ENCODE peak calls at places on chromosomes 16 and 17, in eight cellular contexts. F is GM06990, W is aorta, P is NCI-H446, R is endothelial cell, X is COR-L47, M is right cardiac atrium, Y is fibroblast of gingiva. B is an unnamed sample.
A peak's percentile ranks its signal among the peaks of the same experiment; 100 is the strongest.

GRCh38 chr17:42686520-42687137 is 4.3 kb downstream of the CNTNAP1 start:
- DNase-seq in X (no peak), F (no peak), W (no peak), Y (no peak), P (no peak), R (no peak), M (no peak), B (no peak)

GRCh38 chr16:21218135-21218534 is 6.8 kb upstream of the ZP2 start:
- DNase-seq in P (no peak), F (no peak), R (no peak), W (no peak), M (no peak), Y (no peak), X (no peak), B (no peak)

GRCh38 chr17:73831699-73832098 is 187.5 kb upstream of the SDK2 start:
- DNase-seq in R (no peak), X (no peak), W (peak; percentile 33), P (no peak), Y (no peak), F (no peak), M (no peak), B (no peak)

GRCh38 chr17:9329251-9329921 is 246.2 kb downstream of the STX8 start:
- DNase-seq in M (no peak), Y (no peak), W (no peak), R (no peak), F (no peak), P (no peak), X (no peak), B (no peak)

GRCh38 chr16:59355704-59356103 is 621.6 kb upstream of the GOT2 start:
- DNase-seq in W (no peak), F (no peak), X (no peak), Y (no peak), P (no peak), R (no peak), M (no peak), B (no peak)

GRCh38 chr17:47802341-47803022 is 19.1 kb downstream of the OSBPL7 start:
- DNase-seq in Y (no peak), R (peak; percentile 59), P (peak; percentile 41), W (no peak), X (peak; percentile 82), M (no peak), F (no peak), B (peak; percentile 84)

GRCh38 chr17:48472485-48473281 is 42.7 kb upstream of the SKAP1 start:
- DNase-seq in W (no peak), P (no peak), X (peak; percentile 54), Y (no peak), R (no peak), F (peak; percentile 20), M (no peak), B (no peak)

GRCh38 chr17:5226940-5227878 is 7.5 kb downstream of the SCIMP start:
- DNase-seq in X (no peak), F (peak; percentile 83), R (no peak), M (no peak), W (no peak), P (no peak), Y (no peak), B (peak; percentile 42)

GRCh38 chr16:473046-474043 is 47.9 kb downstream of the RAB11FIP3 start:
- DNase-seq in Y (peak; percentile 64), R (no peak), P (no peak), W (no peak), X (no peak), F (no peak), M (no peak), B (no peak)

GRCh38 chr16:17273142-17273561 is 197.6 kb downstream of the XYLT1 start:
- DNase-seq in P (no peak), W (no peak), F (no peak), M (no peak), R (no peak), X (no peak), Y (peak; percentile 48), B (peak; percentile 52)

GRCh38 chr16:13041180-13041579 is 139.8 kb downstream of the SHISA9 start:
- DNase-seq in Y (no peak), W (no peak), F (no peak), X (no peak), P (no peak), M (no peak), R (no peak), B (no peak)

GRCh38 chr16:14011006-14011405 is 60.1 kb upstream of the MRTFB start:
- DNase-seq in F (no peak), R (no peak), Y (no peak), P (no peak), M (no peak), W (no peak), X (no peak), B (no peak)

GRCh38 chr16:22183901-22184614 is 21.8 kb downstream of the SDR42E2 start:
- DNase-seq in Y (no peak), P (no peak), M (no peak), X (no peak), W (peak; percentile 55), F (no peak), R (no peak), B (no peak)

GRCh38 chr16:10964891-10965326 is 20.5 kb downstream of the CLEC16A start:
- DNase-seq in R (no peak), F (peak; percentile 62), X (no peak), P (no peak), Y (no peak), W (no peak), M (no peak), B (peak; percentile 61)

GRCh38 chr17:28883967-28884702 is 13.4 kb downstream of the FLOT2 start:
- DNase-seq in P (no peak), W (no peak), M (no peak), R (no peak), Y (no peak), F (no peak), X (no peak), B (no peak)

GRCh38 chr16:48367443-48368049 is 17.7 kb downstream of the SIAH1 start:
- DNase-seq in Y (no peak), F (no peak), W (no peak), X (no peak), P (no peak), R (no peak), M (no peak), B (no peak)

GRCh38 chr16:65185379-65185778 is 63.5 kb upstream of the CDH11 start:
- DNase-seq in Y (no peak), W (no peak), F (no peak), R (no peak), X (no peak), M (no peak), P (no peak), B (no peak)

GRCh38 chr17:9011001-9011400 is 10.3 kb upstream of the NTN1 start:
- DNase-seq in F (no peak), X (no peak), P (no peak), Y (no peak), M (no peak), W (peak; percentile 14), R (no peak), B (no peak)

GRCh38 chr17:63222655-63223054 is 223.5 kb downstream of the CYB561 start:
- DNase-seq in P (no peak), F (no peak), Y (no peak), W (no peak), X (no peak), R (no peak), M (no peak), B (no peak)

GRCh38 chr17:66689192-66689591 is 145.7 kb upstream of the CACNG5 start:
- DNase-seq in M (no peak), W (no peak), X (no peak), R (no peak), P (no peak), F (no peak), Y (no peak), B (no peak)

GRCh38 chr17:726331-726919 is 6.0 kb upstream of the TLCD3A start:
- DNase-seq in P (no peak), W (no peak), R (no peak), Y (no peak), X (no peak), F (no peak), M (no peak), B (no peak)

GRCh38 chr17:75325348-75325747 is 36.1 kb upstream of the SLC25A19 start:
- DNase-seq in P (no peak), Y (no peak), W (no peak), R (no peak), F (no peak), M (no peak), X (no peak), B (no peak)

GRCh38 chr17:82194765-82195164 is 17.9 kb downstream of the CCDC57 start:
- DNase-seq in M (no peak), X (no peak), W (no peak), P (no peak), F (no peak), Y (no peak), R (no peak), B (no peak)

GRCh38 chr17:6638046-6638908 is 2.2 kb downstream of the KIAA0753 start:
- DNase-seq in Y (no peak), P (no peak), M (no peak), X (no peak), R (no peak), F (no peak), W (no peak), B (no peak)

GRCh38 chr17:42857389-42857788 is 6.4 kb downstream of the AOC3 start:
- DNase-seq in M (no peak), R (no peak), X (no peak), Y (no peak), P (no peak), W (peak; percentile 19), F (no peak), B (no peak)

GRCh38 chr17:55413825-55414489 is 7.7 kb downstream of the MMD start:
- DNase-seq in W (no peak), R (no peak), F (no peak), M (no peak), Y (no peak), P (no peak), X (no peak), B (no peak)

GRCh38 chr16:1108299-1109252 is 12.5 kb upstream of the C1QTNF8 start:
- DNase-seq in R (no peak), F (no peak), M (peak; percentile 55), W (peak; percentile 92), X (peak; percentile 85), P (peak; percentile 69), Y (peak; percentile 27), B (no peak)

GRCh38 chr16:73186752-73187151 is 138.8 kb upstream of the ZFHX3 start:
- DNase-seq in W (no peak), F (no peak), R (no peak), P (no peak), Y (no peak), M (no peak), X (no peak), B (no peak)

GRCh38 chr16:4404967-4405696 is 11.3 kb downstream of the CORO7 start:
- DNase-seq in F (no peak), W (peak; percentile 73), Y (no peak), P (no peak), X (no peak), M (no peak), R (no peak), B (no peak)

GRCh38 chr17:9239821-9240658 is 218.7 kb downstream of the NTN1 start:
- DNase-seq in P (no peak), Y (peak; percentile 76), X (no peak), R (peak; percentile 46), W (peak; percentile 94), F (peak; percentile 66), M (peak; percentile 87), B (peak; percentile 97)

GRCh38 chr17:8887834-8888703 is 20.6 kb upstream of the PIK3R6 start:
- DNase-seq in R (peak; percentile 45), Y (no peak), F (no peak), W (peak; percentile 79), M (peak; percentile 44), X (no peak), P (peak; percentile 4), B (no peak)

GRCh38 chr16:57530531-57531252 is 5.7 kb downstream of the CCDC102A start:
- DNase-seq in X (no peak), R (no peak), M (no peak), W (peak; percentile 67), P (no peak), F (no peak), Y (no peak), B (no peak)

GRCh38 chr16:55711959-55712876 is 56.4 kb downstream of the SLC6A2 start:
- DNase-seq in Y (peak; percentile 32), P (peak; percentile 51), M (peak; percentile 65), X (peak; percentile 61), R (peak; percentile 75), W (peak; percentile 85), F (no peak), B (peak; percentile 61)

GRCh38 chr17:66675991-66676371 is 158.9 kb upstream of the CACNG5 start:
- DNase-seq in F (no peak), Y (peak; percentile 98), W (no peak), M (no peak), X (no peak), P (no peak), R (no peak), B (no peak)

B was measured in GM20000.